ENCODE peak calls at places on chromosomes 7 and 10, in five cellular contexts. One of them, this sample, is unnamed.

GRCh38 chr7:3893789-3894153 is 592.7 kb downstream of the SDK1 start:
- DNase-seq in lower lobe of right lung: no peak
- DNase-seq in astrocyte of the spinal cord: no peak
- DNase-seq in Caco-2: no peak
- DNase-seq in mammary epithelial cell: no peak
- DNase-seq in this sample: no peak

GRCh38 chr10:129424978-129425377 is 42.1 kb upstream of the MGMT start:
- DNase-seq in lower lobe of right lung: no peak
- DNase-seq in astrocyte of the spinal cord: no peak
- DNase-seq in Caco-2: no peak
- DNase-seq in mammary epithelial cell: no peak
- DNase-seq in this sample: no peak

GRCh38 chr7:140726304-140726703 is 29.8 kb downstream of the NDUFB2 start:
- DNase-seq in lower lobe of right lung: no peak
- DNase-seq in astrocyte of the spinal cord: peak; percentile 41
- DNase-seq in Caco-2: no peak
- DNase-seq in mammary epithelial cell: no peak
- DNase-seq in this sample: no peak

GRCh38 chr7:139523199-139523941 is at the start of gene CLEC2L:
- DNase-seq in lower lobe of right lung: no peak
- DNase-seq in astrocyte of the spinal cord: no peak
- DNase-seq in Caco-2: no peak
- DNase-seq in mammary epithelial cell: no peak
- DNase-seq in this sample: peak; percentile 49

GRCh38 chr7:101559586-101559985 is 69.5 kb downstream of the MYL10 start:
- DNase-seq in lower lobe of right lung: no peak
- DNase-seq in astrocyte of the spinal cord: no peak
- DNase-seq in Caco-2: no peak
- DNase-seq in mammary epithelial cell: no peak
- DNase-seq in this sample: no peak

GRCh38 chr10:110395350-110396283 is 90.9 kb upstream of the SMNDC1 start:
- DNase-seq in lower lobe of right lung: no peak
- DNase-seq in astrocyte of the spinal cord: peak; percentile 98
- DNase-seq in Caco-2: peak; percentile 96
- DNase-seq in mammary epithelial cell: peak; percentile 97
- DNase-seq in this sample: no peak

GRCh38 chr10:56109454-56109853 is 251.6 kb downstream of the ZWINT start:
- DNase-seq in lower lobe of right lung: no peak
- DNase-seq in astrocyte of the spinal cord: no peak
- DNase-seq in Caco-2: no peak
- DNase-seq in mammary epithelial cell: no peak
- DNase-seq in this sample: no peak

GRCh38 chr10:85124592-85124991 is 796.2 kb downstream of the CCSER2 start:
- DNase-seq in lower lobe of right lung: no peak
- DNase-seq in astrocyte of the spinal cord: no peak
- DNase-seq in Caco-2: no peak
- DNase-seq in mammary epithelial cell: no peak
- DNase-seq in this sample: no peak

GRCh38 chr7:7564323-7564780 is 2.3 kb upstream of the MIOS start:
- DNase-seq in lower lobe of right lung: no peak
- DNase-seq in astrocyte of the spinal cord: peak; percentile 52
- DNase-seq in Caco-2: peak; percentile 79
- DNase-seq in mammary epithelial cell: peak; percentile 85
- DNase-seq in this sample: no peak

GRCh38 chr7:46024263-46024916 is 103.3 kb upstream of the IGFBP3 start:
- DNase-seq in lower lobe of right lung: no peak
- DNase-seq in astrocyte of the spinal cord: no peak
- DNase-seq in Caco-2: no peak
- DNase-seq in mammary epithelial cell: no peak
- DNase-seq in this sample: no peak

GRCh38 chr10:64306888-64307287 is 785.7 kb downstream of the REEP3 start:
- DNase-seq in lower lobe of right lung: no peak
- DNase-seq in astrocyte of the spinal cord: no peak
- DNase-seq in Caco-2: no peak
- DNase-seq in mammary epithelial cell: no peak
- DNase-seq in this sample: no peak

GRCh38 chr7:43698461-43699255 is 30.7 kb downstream of the COA1 start:
- DNase-seq in lower lobe of right lung: no peak
- DNase-seq in astrocyte of the spinal cord: no peak
- DNase-seq in Caco-2: no peak
- DNase-seq in mammary epithelial cell: no peak
- DNase-seq in this sample: no peak

GRCh38 chr7:96414931-96415292 is 93.0 kb upstream of the SLC25A13 start:
- DNase-seq in lower lobe of right lung: no peak
- DNase-seq in astrocyte of the spinal cord: peak; percentile 6
- DNase-seq in Caco-2: peak; percentile 45
- DNase-seq in mammary epithelial cell: peak; percentile 18
- DNase-seq in this sample: peak; percentile 25

GRCh38 chr10:11045995-11046394 is 28.3 kb downstream of the CELF2 start:
- DNase-seq in lower lobe of right lung: no peak
- DNase-seq in astrocyte of the spinal cord: no peak
- DNase-seq in Caco-2: no peak
- DNase-seq in mammary epithelial cell: no peak
- DNase-seq in this sample: no peak

DNA sequence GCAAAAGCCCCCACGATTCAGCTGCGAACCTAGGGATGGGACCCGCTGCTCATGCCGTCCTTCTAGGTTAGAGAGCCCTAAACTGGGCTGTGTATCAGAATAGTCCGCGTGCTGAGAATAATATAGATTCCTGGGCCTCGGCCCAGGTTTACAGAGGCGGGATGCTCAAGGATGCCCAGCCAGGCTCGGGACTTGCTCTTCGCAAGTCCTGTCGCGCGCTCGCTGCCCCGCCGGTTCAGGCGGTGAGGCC is 266 bp upstream of the STMP1 start:
- DNase-seq in lower lobe of right lung: no peak
- DNase-seq in astrocyte of the spinal cord: no peak
- DNase-seq in Caco-2: no peak
- DNase-seq in mammary epithelial cell: no peak
- DNase-seq in this sample: no peak
- TF ChIP-seq CTCF in lower lobe of right lung: no peak
- TF ChIP-seq CTCF in astrocyte of the spinal cord: no peak
- TF ChIP-seq CTCF in Caco-2: no peak
- TF ChIP-seq CTCF in mammary epithelial cell: peak; percentile 86
- TF ChIP-seq CTCF in this sample: no peak

GRCh38 chr7:65820287-65820950 is 52.5 kb upstream of the VKORC1L1 start:
- DNase-seq in lower lobe of right lung: no peak
- DNase-seq in astrocyte of the spinal cord: no peak
- DNase-seq in Caco-2: no peak
- DNase-seq in mammary epithelial cell: no peak
- DNase-seq in this sample: no peak
- TF ChIP-seq CTCF in lower lobe of right lung: no peak
- TF ChIP-seq CTCF in astrocyte of the spinal cord: peak; percentile 3
- TF ChIP-seq CTCF in Caco-2: no peak
- TF ChIP-seq CTCF in mammary epithelial cell: no peak
- TF ChIP-seq CTCF in this sample: peak; percentile 41

DNA sequence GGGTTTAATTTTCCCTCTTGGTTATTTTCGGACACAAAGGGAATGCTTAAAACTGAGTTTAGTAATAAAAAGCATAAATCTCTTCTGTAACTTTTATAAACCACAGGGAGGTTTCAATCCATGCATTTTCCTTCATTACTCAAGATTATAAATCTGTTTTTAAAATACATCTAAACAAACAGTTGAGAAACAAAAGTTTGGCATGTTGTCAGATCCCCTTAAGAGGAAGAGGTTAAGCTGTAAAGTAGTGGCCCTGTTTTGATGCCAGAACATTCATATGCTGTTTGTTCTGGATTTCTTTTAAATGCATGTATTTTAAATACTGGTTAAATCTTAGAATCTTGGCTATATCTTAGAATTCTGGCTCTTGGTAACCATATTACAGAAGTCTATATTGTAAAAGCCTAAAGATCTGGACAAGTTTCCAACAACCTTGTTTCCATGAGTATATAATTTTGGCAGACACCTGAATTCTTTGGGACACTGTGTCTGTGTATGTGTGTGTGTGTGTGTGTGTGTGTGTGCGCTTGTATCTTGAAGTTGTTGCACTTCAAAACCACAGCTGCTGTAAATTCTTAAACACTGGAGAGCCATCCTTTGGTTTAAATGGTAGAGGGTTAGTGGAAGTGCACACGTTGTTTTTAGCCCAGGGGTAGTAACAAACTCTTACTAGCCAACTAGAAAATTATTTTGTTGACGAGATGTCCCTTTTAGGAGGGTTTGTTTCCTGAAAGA is 6.8 kb upstream of the SEMA4G start:
- DNase-seq in lower lobe of right lung: no peak
- DNase-seq in astrocyte of the spinal cord: no peak
- DNase-seq in Caco-2: no peak
- DNase-seq in mammary epithelial cell: no peak
- DNase-seq in this sample: no peak
- TF ChIP-seq CTCF in lower lobe of right lung: no peak
- TF ChIP-seq CTCF in astrocyte of the spinal cord: no peak
- TF ChIP-seq CTCF in Caco-2: no peak
- TF ChIP-seq CTCF in mammary epithelial cell: no peak
- TF ChIP-seq CTCF in this sample: no peak

GRCh38 chr10:79068203-79068561 is 584 bp upstream of the ZMIZ1 start:
- DNase-seq in lower lobe of right lung: no peak
- DNase-seq in astrocyte of the spinal cord: no peak
- DNase-seq in Caco-2: no peak
- DNase-seq in mammary epithelial cell: no peak
- DNase-seq in this sample: no peak
- TF ChIP-seq CTCF in lower lobe of right lung: no peak
- TF ChIP-seq CTCF in astrocyte of the spinal cord: no peak
- TF ChIP-seq CTCF in Caco-2: no peak
- TF ChIP-seq CTCF in mammary epithelial cell: no peak
- TF ChIP-seq CTCF in this sample: no peak